ENCODE peak calls at places on chromosome 17, in five cellular contexts. K is HepG2, H is right lobe of liver, S is heart left ventricle, O is body of pancreas. B is an unnamed sample.
A peak's percentile ranks its signal among the peaks of the same experiment; 100 is the strongest.

GRCh38 chr17:29347831-29348281 is 42.3 kb upstream of the TAOK1 start:
- DNase-seq in K (no peak), H (no peak), S (no peak), O (no peak), B (no peak)

GRCh38 chr17:38431343-38432145 is 3.3 kb downstream of the ARHGAP23 start:
- DNase-seq in K (no peak), H (no peak), S (no peak), O (no peak), B (no peak)

GRCh38 chr17:80503031-80503430 is 26.6 kb upstream of the NPTX1 start:
- DNase-seq in K (no peak), H (no peak), S (no peak), O (no peak), B (no peak)

GRCh38 chr17:9239821-9240658 is 218.7 kb downstream of the NTN1 start:
- DNase-seq in K (no peak), H (peak; percentile 76), S (peak; percentile 82), O (peak; percentile 86), B (peak; percentile 78)

GRCh38 chr17:6591599-6592158 is 35.3 kb upstream of the PITPNM3 start:
- DNase-seq in K (peak; percentile 22), H (no peak), S (no peak), O (no peak), B (no peak)

GRCh38 chr17:62652251-62653001 is 25.0 kb downstream of the MRC2 start:
- DNase-seq in K (no peak), H (peak; percentile 83), S (peak; percentile 76), O (peak; percentile 65), B (peak; percentile 46)

GRCh38 chr17:12902046-12902445 is 112.7 kb downstream of the ARHGAP44 start:
- DNase-seq in K (no peak), H (no peak), S (no peak), O (no peak), B (no peak)

GRCh38 chr17:40582328-40582901 is 17.1 kb upstream of the CCR7 start:
- DNase-seq in K (no peak), H (no peak), S (peak; percentile 70), O (no peak), B (peak; percentile 67)

GRCh38 chr17:51238253-51238887 is 21.5 kb downstream of the MBTD1 start:
- DNase-seq in K (no peak), H (no peak), S (no peak), O (no peak), B (no peak)

GRCh38 chr17:75785770-75786538 is 1.3 kb downstream of the UNK start:
- DNase-seq in K (no peak), H (no peak), S (no peak), O (no peak), B (no peak)

GRCh38 chr17:50183439-50184001 is 17.7 kb downstream of the SGCA start:
- DNase-seq in K (no peak), H (no peak), S (no peak), O (no peak), B (no peak)

GRCh38 chr17:17073627-17074521 is 31.6 kb downstream of the MPRIP start:
- DNase-seq in K (no peak), H (no peak), S (no peak), O (no peak), B (no peak)

GRCh38 chr17:81091774-81092517 is 57.0 kb downstream of the BAIAP2 start:
- DNase-seq in K (no peak), H (no peak), S (no peak), O (no peak), B (no peak)

GRCh38 chr17:65190467-65191095 is 53.4 kb downstream of the RGS9 start:
- DNase-seq in K (no peak), H (no peak), S (no peak), O (no peak), B (no peak)

GRCh38 chr17:35175638-35176415 is 18.4 kb downstream of the SLC35G3 start:
- DNase-seq in K (no peak), H (no peak), S (no peak), O (no peak), B (no peak)

GRCh38 chr17:66702106-66702936 is 132.6 kb upstream of the CACNG5 start:
- DNase-seq in K (peak; percentile 15), H (no peak), S (no peak), O (no peak), B (no peak)

GRCh38 chr17:45735488-45735887 is 48.6 kb upstream of the CRHR1 start:
- DNase-seq in K (no peak), H (no peak), S (no peak), O (no peak), B (no peak)
- H3K27me3 ChIP-seq in K (peaks cover 4% of the 10 kb centered on the region), H (no peaks in the 10 kb centered on the region), S (no peaks in the 10 kb centered on the region), O (no peaks in the 10 kb centered on the region), B (peaks cover 13% of the 10 kb centered on the region)

GRCh38 chr17:48442819-48443218 is 12.8 kb upstream of the SKAP1 start:
- DNase-seq in K (no peak), H (no peak), S (no peak), O (no peak), B (no peak)

GRCh38 chr17:48440660-48441059 is 10.6 kb upstream of the SKAP1 start:
- DNase-seq in K (no peak), H (no peak), S (no peak), O (no peak), B (no peak)

GRCh38 chr17:48441862-48442261 is 11.8 kb upstream of the SKAP1 start:
- DNase-seq in K (no peak), H (no peak), S (no peak), O (no peak), B (no peak)

GRCh38 chr17:48439875-48440505 is 10.0 kb upstream of the SKAP1 start:
- DNase-seq in K (no peak), H (no peak), S (no peak), O (peak; percentile 35), B (no peak)

DNA sequence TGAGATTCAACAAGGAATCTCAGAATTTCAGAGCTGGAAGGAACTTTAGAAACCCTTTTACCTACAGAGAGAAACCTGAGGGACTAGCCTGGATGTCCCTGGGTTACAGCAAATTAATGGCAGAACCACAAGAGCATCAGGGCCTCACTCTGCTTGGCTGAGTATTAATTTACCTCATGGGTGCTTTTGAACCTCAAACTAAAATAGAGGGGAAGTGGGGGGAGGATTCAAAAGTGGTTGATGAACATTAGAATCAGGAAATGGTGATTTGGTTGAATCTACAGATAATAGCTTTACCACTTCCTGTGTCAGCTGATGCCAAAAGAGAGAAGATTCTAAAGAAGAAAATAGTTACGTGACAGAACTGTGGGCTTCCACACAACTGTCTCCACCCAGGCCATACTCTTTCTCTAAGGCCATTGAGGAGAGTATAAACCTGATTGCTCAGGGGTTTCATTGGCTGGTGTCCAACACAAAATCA is 11.3 kb upstream of the SKAP1 start:
- DNase-seq in K (no peak), H (no peak), S (no peak), O (no peak), B (no peak)
- H3K4me1 ChIP-seq in K (no peaks in the 10 kb centered on the region), H (no peaks in the 10 kb centered on the region), S (no peaks in the 10 kb centered on the region), O (peaks cover 15% of the 10 kb centered on the region), B (peaks cover 5% of the 10 kb centered on the region)

DNA sequence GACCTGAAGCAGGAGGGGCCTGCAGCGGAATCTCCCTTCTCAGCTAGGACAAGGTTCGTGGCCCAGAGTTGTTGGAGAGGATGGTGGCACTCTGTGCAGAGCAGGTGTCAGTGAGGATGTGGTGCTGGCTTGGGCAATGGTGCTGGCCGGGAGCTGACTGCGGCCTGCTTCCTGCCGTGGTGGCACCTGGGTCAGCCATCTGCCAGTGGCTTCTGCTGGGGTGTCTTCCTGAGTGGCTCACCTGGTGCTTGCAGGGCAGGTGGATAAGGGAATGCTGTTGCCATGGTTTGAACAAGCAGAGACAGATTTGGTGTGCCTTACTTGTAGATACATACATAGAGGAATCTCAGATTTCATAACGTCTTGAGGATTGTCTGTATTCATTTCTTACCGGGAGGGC is 69.6 kb downstream of the SEC14L1 start:
- DNase-seq in K (no peak), H (no peak), S (no peak), O (no peak), B (peak; percentile 23)
- TF ChIP-seq POLR2A in K (no peak), H (no peak), S (no peak), O (no peak), B (no peak)

DNA sequence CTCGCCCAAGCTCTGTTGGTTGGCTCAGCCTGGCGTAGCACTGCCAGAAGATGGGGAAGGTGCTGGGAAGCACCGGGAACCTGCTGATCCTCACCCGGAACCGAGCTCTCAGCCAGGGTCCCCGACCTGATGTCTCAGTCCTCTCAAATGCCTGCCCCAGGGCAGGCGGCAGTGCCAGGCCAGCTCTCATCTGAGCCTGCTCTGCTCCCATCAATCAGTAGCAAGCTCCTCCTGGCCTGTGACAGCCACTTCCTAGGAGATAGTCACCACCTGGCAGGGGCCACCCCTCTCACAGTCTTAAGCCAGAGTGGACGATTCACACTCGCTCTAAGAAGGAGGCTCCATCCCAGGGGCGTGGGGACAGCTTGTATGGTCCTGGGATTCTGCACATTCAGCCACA is 62.0 kb downstream of the ENGASE start:
- DNase-seq in K (no peak), H (no peak), S (no peak), O (no peak), B (no peak)
- H3K27me3 ChIP-seq in K (peaks cover 100% of the 10 kb centered on the region), H (no peaks in the 10 kb centered on the region), S (no peaks in the 10 kb centered on the region), O (no peaks in the 10 kb centered on the region), B (peaks cover 31% of the 10 kb centered on the region)

GRCh38 chr17:55706808-55707773 is 15.6 kb downstream of the TMEM100 start:
- DNase-seq in K (no peak), H (no peak), S (no peak), O (no peak), B (no peak)
- H3K4me1 ChIP-seq in K (no peaks in the 10 kb centered on the region), H (peaks cover 5% of the 10 kb centered on the region), S (no peaks in the 10 kb centered on the region), O (no peaks in the 10 kb centered on the region), B (no peaks in the 10 kb centered on the region)

GRCh38 chr17:31787082-31787481 is 72.0 kb downstream of the COPRS start:
- DNase-seq in K (no peak), H (no peak), S (no peak), O (no peak), B (no peak)

GRCh38 chr17:31789707-31790505 is 69.1 kb downstream of the COPRS start:
- DNase-seq in K (no peak), H (no peak), S (no peak), O (no peak), B (no peak)

GRCh38 chr17:31787857-31788570 is 71.0 kb downstream of the COPRS start:
- DNase-seq in K (peak; percentile 15), H (no peak), S (no peak), O (no peak), B (peak; percentile 39)

GRCh38 chr17:31788571-31788946 is 70.5 kb downstream of the COPRS start:
- DNase-seq in K (no peak), H (no peak), S (no peak), O (no peak), B (no peak)

DNA sequence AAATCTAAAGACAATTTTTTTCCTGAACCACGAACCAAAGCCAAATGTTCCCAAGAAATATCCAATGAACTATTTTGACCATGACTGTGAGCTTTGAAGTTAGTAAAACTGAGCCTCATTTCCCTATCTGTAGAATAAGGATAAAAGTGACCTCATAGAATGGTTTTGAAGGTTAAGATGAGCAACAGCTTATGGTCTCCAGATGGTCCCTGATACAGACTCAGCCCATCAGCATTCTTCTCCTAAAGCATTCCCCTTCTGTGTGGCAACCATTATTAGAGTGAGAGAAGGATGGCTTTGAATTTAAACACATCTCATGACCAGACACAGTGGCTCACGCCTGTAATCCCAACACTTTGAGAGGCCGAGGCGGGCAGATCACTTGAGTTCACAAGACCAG is 70.1 kb downstream of the COPRS start:
- DNase-seq in K (no peak), H (no peak), S (no peak), O (no peak), B (no peak)
- TF ChIP-seq POLR2A in K (no peak), H (no peak), S (no peak), O (no peak), B (no peak)

GRCh38 chr17:44247346-44248219 is 20.4 kb downstream of the SLC4A1 start:
- DNase-seq in K (no peak), H (peak; percentile 82), S (peak; percentile 74), O (no peak), B (no peak)
- H3K27me3 ChIP-seq in K (peaks cover 44% of the 10 kb centered on the region), H (no peaks in the 10 kb centered on the region), S (no peaks in the 10 kb centered on the region), O (no peaks in the 10 kb centered on the region), B (no peaks in the 10 kb centered on the region)

B was measured in transverse colon.